ENCODE peak calls at places on chromosomes 2 and 18, in six cellular contexts. X, A, U, H, V and L are unnamed samples.

GRCh38 chr2:53303012-53303578 is 464.5 kb upstream of the CHAC2 start:
- DNase-seq in X (no peak), V (no peak), A (no peak), U (no peak), H (no peak), L (no peak)

GRCh38 chr2:215667544-215668243 is 231.8 kb upstream of the FN1 start:
- DNase-seq in A (no peak), U (no peak), X (no peak), H (no peak), V (no peak), L (no peak)

GRCh38 chr2:71640459-71640858 is 187.1 kb downstream of the DYSF start:
- DNase-seq in A (no peak), X (no peak), H (no peak), U (no peak), V (no peak), L (no peak)

GRCh38 chr2:221911316-221911715 is 339.2 kb upstream of the EPHA4 start:
- DNase-seq in X (no peak), U (no peak), V (no peak), H (no peak), A (no peak), L (no peak)

GRCh38 chr2:165357758-165358157 is 111.7 kb upstream of the CSRNP3 start:
- DNase-seq in H (no peak), X (no peak), U (no peak), V (no peak), A (peak; percentile 75), L (no peak)

GRCh38 chr2:169131587-169132512 is 62.5 kb downstream of the DHRS9 start:
- DNase-seq in U (no peak), X (no peak), V (no peak), A (peak; percentile 50), H (peak; percentile 30), L (peak; percentile 25)

GRCh38 chr18:11752116-11752911 is 63.2 kb downstream of the GNAL start:
- DNase-seq in A (peak; percentile 38), X (no peak), H (no peak), V (peak; percentile 32), U (no peak), L (no peak)

GRCh38 chr2:217149087-217149660 is 289.3 kb upstream of the TNP1 start:
- DNase-seq in A (no peak), X (no peak), V (no peak), U (no peak), H (no peak), L (no peak)

GRCh38 chr2:212227755-212228154 is 310.8 kb downstream of the ERBB4 start:
- DNase-seq in A (peak; percentile 91), X (peak; percentile 39), U (no peak), V (peak; percentile 34), H (no peak), L (no peak)